ENCODE peak calls at places on chromosomes 1 and 21, in seven cellular contexts. E is K562, F is H1, I is GM12892, N is SK-N-SH, V is GM12878, H is HepG2. R is an unnamed sample.

GRCh38 chr1:21576031-21576797 is 67.0 kb downstream of the ALPL start:
- DNase-seq in I (no peak), F (no peak), E (no peak), H (no peak), N (no peak), V (no peak), R (no peak)

GRCh38 chr1:6523566-6523965 is 30.7 kb downstream of the NOL9 start:
- DNase-seq in E (peak; percentile 75), H (peak; percentile 65), I (no peak), V (no peak), F (no peak), N (peak; percentile 77), R (no peak)

GRCh38 chr1:15953294-15953771 is 22.6 kb downstream of the ZBTB17 start:
- DNase-seq in F (no peak), V (no peak), E (peak; percentile 33), H (no peak), I (no peak), N (no peak), R (no peak)

GRCh38 chr1:52751589-52752306 is 25.5 kb downstream of the ZYG11B start:
- DNase-seq in I (no peak), F (no peak), N (no peak), V (no peak), H (no peak), E (peak; percentile 84), R (no peak)

GRCh38 chr1:106921186-106921585 is 135.3 kb upstream of the PRMT6 start:
- DNase-seq in H (no peak), N (no peak), I (no peak), V (no peak), E (no peak), F (no peak), R (no peak)

GRCh38 chr1:85128296-85128695 is 72.5 kb downstream of the SYDE2 start:
- DNase-seq in H (no peak), E (no peak), I (no peak), F (no peak), N (no peak), V (no peak), R (no peak)

GRCh38 chr1:228825840-228826484 is 90.7 kb downstream of the RHOU start:
- DNase-seq in E (no peak), I (no peak), N (no peak), F (peak; percentile 7), H (peak; percentile 44), V (no peak), R (no peak)

GRCh38 chr1:155051342-155051776 is 243 bp downstream of the ADAM15 start:
- DNase-seq in E (no peak), I (no peak), N (no peak), H (no peak), V (no peak), F (no peak), R (no peak)

GRCh38 chr1:185969524-185969991 is 235.4 kb downstream of the HMCN1 start:
- DNase-seq in H (no peak), E (no peak), N (no peak), I (no peak), V (no peak), F (no peak), R (no peak)

GRCh38 chr1:66787641-66788040 is 13.4 kb downstream of the INSL5 start:
- DNase-seq in V (no peak), I (no peak), F (no peak), N (no peak), E (no peak), H (no peak), R (no peak)

GRCh38 chr1:101996830-101997485 is at the start of gene OLFM3:
- DNase-seq in E (no peak), V (no peak), F (peak; percentile 81), H (peak; percentile 1), I (peak; percentile 4), N (peak; percentile 73), R (no peak)

DNA sequence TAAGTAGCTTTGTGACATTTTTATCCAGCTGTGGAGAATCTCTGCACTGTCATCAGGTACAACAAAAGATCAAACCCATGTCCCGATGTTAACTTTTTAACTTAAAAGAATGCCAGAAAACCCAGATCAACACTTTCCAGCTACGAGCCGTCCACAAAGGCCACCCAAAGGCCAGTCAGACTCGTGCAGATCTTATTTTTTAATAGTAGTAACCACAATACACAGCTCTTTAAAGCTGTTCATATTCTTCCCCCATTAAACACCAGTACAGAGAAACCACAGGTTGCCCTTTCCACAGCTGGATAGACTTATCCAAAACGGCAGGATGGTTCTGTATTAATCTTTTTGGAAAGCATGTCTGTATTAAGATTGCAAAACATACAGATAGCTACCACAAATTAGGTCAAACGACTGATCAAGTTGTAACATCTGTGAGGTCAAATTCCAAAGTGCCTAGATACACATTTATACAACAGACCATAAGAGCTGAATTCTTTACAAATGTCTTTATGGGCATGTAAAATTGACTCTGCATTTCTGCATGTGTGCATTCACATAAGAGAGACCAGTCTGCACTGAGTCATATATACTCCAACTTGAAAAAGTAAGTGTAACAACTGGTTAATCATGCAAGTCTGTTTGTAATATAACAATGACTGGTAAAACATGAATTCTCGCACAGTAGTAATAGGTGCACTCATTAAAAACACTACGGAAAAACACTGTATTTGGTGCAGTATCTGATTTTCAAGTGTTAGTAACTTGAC is 5.1 kb downstream of the IRF2BP2 start:
- DNase-seq in N (no peak), I (no peak), H (no peak), F (no peak), E (peak; percentile 69), V (no peak), R (no peak)
- TF ChIP-seq TAF1 in N (no peak), I (no peak), H (peak; percentile 22), F (no peak), E (no peak), V (no peak), R (no peak)

GRCh38 chr1:64055310-64055709 is 148.1 kb upstream of the UBE2U start:
- DNase-seq in F (no peak), V (no peak), I (no peak), N (no peak), H (no peak), E (no peak), R (no peak)
- TF ChIP-seq TAF1 in F (no peak), V (no peak), I (no peak), N (no peak), H (no peak), E (no peak), R (no peak)

GRCh38 chr21:41220208-41220733 is 52.3 kb downstream of the BACE2 start:
- DNase-seq in N (no peak), H (no peak), V (no peak), F (no peak), E (no peak), I (no peak), R (no peak)
- TF ChIP-seq TAF1 in N (no peak), H (no peak), V (no peak), F (no peak), E (no peak), I (no peak), R (no peak)

GRCh38 chr1:16960560-16961296 is 19.7 kb downstream of the MFAP2 start:
- DNase-seq in F (peak; percentile 97), I (peak; percentile 74), E (peak; percentile 91), H (peak; percentile 59), N (peak; percentile 87), V (peak; percentile 7), R (peak; percentile 74)
- TF ChIP-seq TAF1 in F (peak; percentile 54), I (no peak), E (no peak), H (no peak), N (peak; percentile 17), V (no peak), R (no peak)

DNA sequence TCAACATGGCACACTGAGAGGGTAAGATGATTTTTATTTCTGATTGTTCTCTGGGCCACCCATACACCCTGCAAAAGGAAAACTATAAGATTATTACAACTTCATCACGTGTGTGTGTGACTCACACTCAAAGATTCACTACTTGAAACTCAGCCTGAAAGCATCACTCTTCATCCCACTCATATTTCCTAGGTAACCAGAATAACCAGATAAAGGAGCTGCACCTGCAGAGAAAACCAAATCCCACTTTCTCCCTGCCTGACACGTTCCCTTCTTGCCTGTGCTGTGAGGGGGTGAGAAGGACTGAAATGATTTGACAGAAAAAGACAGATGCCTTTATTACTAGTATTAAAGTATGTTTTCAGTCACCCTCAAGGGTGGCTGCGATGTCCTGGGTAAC is 131.6 kb downstream of the TGFBR3 start:
- DNase-seq in N (no peak), H (no peak), V (no peak), F (no peak), I (no peak), E (no peak), R (no peak)
- TF ChIP-seq TAF1 in N (no peak), H (no peak), V (no peak), F (no peak), I (no peak), E (no peak), R (no peak)

GRCh38 chr1:37670133-37670532 is 22.2 kb upstream of the CDCA8 start:
- DNase-seq in V (no peak), E (no peak), I (no peak), F (no peak), H (no peak), N (no peak), R (no peak)

GRCh38 chr1:37671261-37671660 is 21.1 kb upstream of the CDCA8 start:
- DNase-seq in E (no peak), V (no peak), I (no peak), N (no peak), F (no peak), H (no peak), R (no peak)

GRCh38 chr1:37676281-37677243 is 15.8 kb upstream of the CDCA8 start:
- DNase-seq in V (peak; percentile 68), H (no peak), E (no peak), F (no peak), N (no peak), I (no peak), R (no peak)

GRCh38 chr1:37677808-37678207 is 14.5 kb upstream of the CDCA8 start:
- DNase-seq in V (no peak), I (no peak), E (no peak), N (no peak), H (no peak), F (no peak), R (no peak)

GRCh38 chr1:37673920-37674319 is 18.4 kb upstream of the CDCA8 start:
- DNase-seq in F (no peak), E (peak; percentile 27), I (no peak), H (no peak), V (no peak), N (no peak), R (no peak)
- TF ChIP-seq TAF1 in F (no peak), E (no peak), I (no peak), H (no peak), V (no peak), N (no peak), R (no peak)